ENCODE peak calls at places on chromosomes 4 and X, in seven cellular contexts. A is GM12891, E is K562, J is HepG2, I is H1, F is SK-N-SH, V is GM12878. P is an unnamed sample.

GRCh38 chrX:34638116-34638515 is 19.0 kb downstream of the TMEM47 start:
- DNase-seq in A (no peak), E (no peak), J (peak), I (no peak), F (peak), V (no peak), P (no peak)

GRCh38 chr4:4422856-4423485 is 36.1 kb downstream of the NSG1 start:
- DNase-seq in A (no peak), E (no peak), J (no peak), I (no peak), F (no peak), V (no peak), P (no peak)

GRCh38 chr4:7161721-7162214 is 30.6 kb upstream of the SORCS2 start:
- DNase-seq in A (no peak), E (no peak), J (no peak), I (no peak), F (peak), V (no peak), P (no peak)

GRCh38 chr4:177242651-177243296 is 66.9 kb upstream of the NEIL3 start:
- DNase-seq in A (no peak), E (no peak), J (no peak), I (no peak), F (no peak), V (no peak), P (no peak)

GRCh38 chr4:138188406-138189084 is 53.6 kb downstream of the SLC7A11 start:
- DNase-seq in A (no peak), E (no peak), J (no peak), I (no peak), F (no peak), V (no peak), P (no peak)

GRCh38 chrX:129992181-129992580 is 9.7 kb downstream of the BCORL1 start:
- DNase-seq in A (no peak), E (no peak), J (no peak), I (no peak), F (no peak), V (no peak), P (no peak)

GRCh38 chrX:44432641-44433040 is 89.2 kb upstream of the EFHC2 start:
- DNase-seq in A (no peak), E (no peak), J (no peak), I (peak), F (no peak), V (no peak), P (no peak)

GRCh38 chr4:102713096-102713495 is 47.7 kb downstream of the MANBA start:
- DNase-seq in A (no peak), E (no peak), J (peak), I (no peak), F (no peak), V (no peak), P (no peak)

GRCh38 chr4:155828628-155829027 is 37.4 kb downstream of the ASIC5 start:
- DNase-seq in A (no peak), E (no peak), J (no peak), I (no peak), F (no peak), V (no peak), P (no peak)

GRCh38 chr4:126583509-126583908 is 1049.2 kb upstream of the INTU start:
- DNase-seq in A (no peak), E (no peak), J (peak), I (no peak), F (no peak), V (no peak), P (no peak)

GRCh38 chr4:99746443-99746842 is 70.2 kb upstream of the DAPP1 start:
- DNase-seq in A (no peak), E (no peak), J (no peak), I (no peak), F (no peak), V (no peak), P (no peak)

GRCh38 chr4:157012781-157013180 is 41.2 kb upstream of the PDGFC start:
- DNase-seq in A (no peak), E (no peak), J (no peak), I (no peak), F (no peak), V (no peak), P (no peak)

GRCh38 chr4:70746179-70746839 is 24.5 kb downstream of the RUFY3 start:
- DNase-seq in A (no peak), E (no peak), J (no peak), I (no peak), F (no peak), V (no peak), P (no peak)

GRCh38 chr4:37693450-37694190 is 7.4 kb upstream of the RELL1 start:
- DNase-seq in A (no peak), E (no peak), J (no peak), I (no peak), F (no peak), V (no peak), P (no peak)

GRCh38 chrX:71191253-71191652 is 31.8 kb upstream of the GJB1 start:
- DNase-seq in A (no peak), E (no peak), J (no peak), I (no peak), F (no peak), V (no peak), P (no peak)

DNA sequence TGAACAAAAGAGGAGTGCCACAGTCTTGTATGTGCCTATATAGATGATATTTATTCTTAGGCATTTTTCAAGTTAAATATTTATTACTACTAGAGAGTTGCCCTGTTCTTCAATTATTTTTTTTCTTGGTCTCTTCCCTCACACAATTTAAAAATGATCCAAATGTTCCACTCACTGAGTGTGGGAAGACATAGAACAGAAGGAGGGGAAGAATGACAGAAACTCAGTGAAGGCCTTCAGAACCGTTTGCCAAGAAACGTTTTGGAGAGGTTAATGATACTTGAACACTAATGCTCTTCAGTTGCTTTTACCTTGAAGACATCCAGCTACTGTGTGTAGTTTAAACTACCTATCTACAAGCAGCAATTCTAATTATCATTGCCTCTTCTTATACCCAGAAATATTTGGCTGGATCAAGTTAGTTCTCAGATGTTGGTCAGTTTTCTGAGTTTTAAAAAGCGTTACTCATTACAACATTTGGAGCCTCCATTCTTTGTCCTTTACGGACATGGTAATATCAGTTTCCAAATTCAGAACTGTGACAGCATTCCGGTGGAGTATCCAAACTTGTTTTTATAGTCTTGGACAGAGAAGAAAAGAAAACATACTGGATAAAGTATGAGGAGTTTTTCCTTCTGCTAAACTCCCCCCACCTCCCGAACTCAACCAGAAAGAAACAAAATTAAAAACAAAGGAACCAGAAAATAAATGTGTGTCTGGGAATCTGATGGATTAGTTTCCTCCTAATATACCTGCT is 389.7 kb downstream of the SPRY1 start:
- DNase-seq in A (no peak), E (no peak), J (no peak), I (no peak), F (no peak), V (no peak), P (no peak)
- TF ChIP-seq POLR2AphosphoS5 in A (no peak), E (no peak), J (no peak), I (no peak), F (no peak), V (no peak), P (no peak)

GRCh38 chr4:179698321-179698720 is 2256.1 kb upstream of the AGA start:
- DNase-seq in A (no peak), E (no peak), J (no peak), I (no peak), F (no peak), V (no peak), P (no peak)

GRCh38 chr4:179692251-179692650 is 2250.0 kb upstream of the AGA start:
- DNase-seq in A (no peak), E (no peak), J (no peak), I (no peak), F (no peak), V (no peak), P (no peak)

GRCh38 chr4:179695175-179695574 is 2252.9 kb upstream of the AGA start:
- DNase-seq in A (no peak), E (no peak), J (no peak), I (no peak), F (no peak), V (no peak), P (no peak)
- TF ChIP-seq TAF1 in A (no peak), E (no peak), J (no peak), I (no peak), F (no peak), V (no peak), P (no peak)

DNA sequence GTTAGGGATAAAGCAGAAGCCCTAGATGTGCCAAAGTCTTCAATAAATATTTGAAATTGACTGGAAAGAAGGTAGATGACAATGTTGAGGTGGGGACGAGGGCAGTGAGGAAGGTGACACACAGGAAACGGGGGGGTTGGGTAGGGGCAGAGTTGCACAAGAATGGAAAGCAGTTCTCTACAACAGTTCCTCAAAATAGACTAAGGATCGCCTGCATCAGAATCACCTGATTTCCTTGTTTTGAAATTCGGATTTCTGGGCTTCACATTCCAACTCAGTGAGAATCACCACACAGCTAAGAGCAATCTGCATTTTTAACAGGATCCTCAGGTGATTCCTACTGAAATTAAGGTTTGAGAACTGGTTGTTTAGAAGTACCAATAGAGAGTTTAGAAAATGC is 70.6 kb downstream of the ARFIP1 start:
- DNase-seq in A (no peak), E (no peak), J (peak), I (peak), F (no peak), V (peak), P (no peak)
- TF ChIP-seq POLR2AphosphoS5 in A (no peak), E (no peak), J (no peak), I (no peak), F (no peak), V (no peak), P (no peak)

GRCh38 chr4:114027596-114027995 is 48.1 kb upstream of the ARSJ start:
- DNase-seq in A (no peak), E (no peak), J (no peak), I (no peak), F (no peak), V (no peak), P (no peak)

GRCh38 chr4:114026447-114026846 is 47.0 kb upstream of the ARSJ start:
- DNase-seq in A (no peak), E (no peak), J (no peak), I (no peak), F (no peak), V (no peak), P (no peak)

GRCh38 chr4:114025176-114025777 is 45.8 kb upstream of the ARSJ start:
- DNase-seq in A (no peak), E (no peak), J (peak), I (no peak), F (no peak), V (peak), P (no peak)

GRCh38 chr4:114028071-114028470 is 48.6 kb upstream of the ARSJ start:
- DNase-seq in A (no peak), E (no peak), J (no peak), I (no peak), F (no peak), V (no peak), P (no peak)
- TF ChIP-seq TAF1 in A (no peak), E (no peak), J (no peak), I (no peak), F (no peak), V (no peak), P (no peak)

GRCh38 chr4:93809773-93810172 is 18.8 kb upstream of the ATOH1 start:
- DNase-seq in A (no peak), E (no peak), J (no peak), I (no peak), F (no peak), V (no peak), P (no peak)
- TF ChIP-seq POLR2AphosphoS5 in A (no peak), E (no peak), J (no peak), I (no peak), F (no peak), V (no peak), P (no peak)

GRCh38 chr4:38930199-38930598 is 62.6 kb downstream of the FAM114A1 start:
- DNase-seq in A (peak), E (no peak), J (no peak), I (no peak), F (peak), V (no peak), P (peak)
- TF ChIP-seq TAF1 in A (no peak), E (no peak), J (no peak), I (no peak), F (no peak), V (no peak), P (no peak)

GRCh38 chr4:2940267-2941137 is 22.7 kb downstream of the NOP14 start:
- DNase-seq in A (no peak), E (no peak), J (no peak), I (no peak), F (no peak), V (no peak), P (no peak)
- TF ChIP-seq POLR2AphosphoS5 in A (peak), E (no peak), J (no peak), I (peak), F (no peak), V (no peak), P (no peak)

GRCh38 chrX:15349046-15349445 is 13.7 kb upstream of the PIGA start:
- DNase-seq in A (no peak), E (peak), J (peak), I (no peak), F (peak), V (no peak), P (no peak)

GRCh38 chrX:15344106-15344505 is 8.8 kb upstream of the PIGA start:
- DNase-seq in A (no peak), E (no peak), J (no peak), I (no peak), F (no peak), V (no peak), P (no peak)

GRCh38 chrX:15340867-15341266 is 5.5 kb upstream of the PIGA start:
- DNase-seq in A (no peak), E (no peak), J (no peak), I (no peak), F (no peak), V (no peak), P (no peak)

DNA sequence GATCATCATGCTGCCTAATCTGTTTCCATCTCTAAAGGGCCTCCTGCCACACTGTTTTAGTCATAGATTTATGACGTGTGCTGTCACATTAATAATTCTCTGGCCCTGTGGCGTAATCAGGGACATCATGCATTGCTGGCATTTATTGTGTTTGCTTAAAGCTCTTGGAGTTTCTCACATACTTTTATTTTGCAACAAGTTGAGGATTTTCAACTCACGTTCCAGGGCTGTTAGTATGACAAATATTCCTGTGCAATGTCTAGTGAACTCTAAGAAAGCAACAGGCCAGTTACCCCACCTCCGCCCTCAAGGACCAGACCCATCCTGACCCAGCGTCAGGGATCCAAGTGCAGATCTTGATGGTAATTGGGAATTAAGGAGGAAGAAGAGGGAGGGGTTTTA is 7.8 kb upstream of the PIGA start:
- DNase-seq in A (no peak), E (no peak), J (no peak), I (no peak), F (no peak), V (no peak), P (no peak)
- TF ChIP-seq TAF1 in A (no peak), E (no peak), J (no peak), I (no peak), F (no peak), V (no peak), P (no peak)

P was measured in GM12892.